ENCODE peak calls at places on chromosomes 11 and 22, in ten cellular contexts. U is neural progenitor cell, F is aorta, X is sigmoid colon, T is transverse colon, M is AG04450, B is hepatocyte, D is small intestine, V is neuronal stem cell, L is esophagus squamous epithelium. O is an unnamed sample.

GRCh38 chr22:37533995-37534394 is 14.8 kb upstream of the CARD10 start:
- DNase-seq in U (no peak), F (no peak), X (no peak), T (no peak), M (peak; percentile 65), B (no peak), D (no peak), V (no peak), L (no peak), O (no peak)

GRCh38 chr11:64358907-64359711 is at the start of gene RPS6KA4:
- DNase-seq in U (peak; percentile 88), F (peak; percentile 72), X (no peak), T (peak; percentile 73), M (no peak), B (peak; percentile 94), D (peak; percentile 74), V (peak; percentile 57), L (no peak), O (peak; percentile 58)

GRCh38 chr11:44849922-44850321 is 100.8 kb downstream of the TP53I11 start:
- DNase-seq in U (no peak), F (no peak), X (no peak), T (no peak), M (no peak), B (no peak), D (no peak), V (no peak), L (no peak), O (no peak)

GRCh38 chr11:37978647-37979046 is 1380.6 kb upstream of the RAG2 start:
- DNase-seq in U (no peak), F (no peak), X (no peak), T (no peak), M (no peak), B (no peak), D (no peak), V (no peak), L (no peak), O (no peak)

GRCh38 chr11:77547863-77548551 is 41.7 kb upstream of the AQP11 start:
- DNase-seq in U (peak; percentile 80), F (no peak), X (no peak), T (peak; percentile 30), M (peak; percentile 50), B (peak; percentile 87), D (peak; percentile 85), V (peak; percentile 56), L (peak; percentile 3), O (peak; percentile 3)

GRCh38 chr11:34957606-34958005 is 41.2 kb downstream of the PDHX start:
- DNase-seq in U (no peak), F (no peak), X (no peak), T (no peak), M (no peak), B (no peak), D (no peak), V (no peak), L (no peak), O (no peak)

GRCh38 chr11:18720811-18721575 is 5.0 kb downstream of the IGSF22 start:
- DNase-seq in U (peak; percentile 94), F (peak; percentile 90), X (peak; percentile 91), T (peak; percentile 87), M (no peak), B (peak; percentile 90), D (peak; percentile 72), V (peak; percentile 80), L (no peak), O (peak; percentile 70)

GRCh38 chr22:41197808-41198585 is 7.1 kb upstream of the L3MBTL2 start:
- DNase-seq in U (peak; percentile 68), F (peak; percentile 62), X (no peak), T (peak; percentile 56), M (no peak), B (peak; percentile 23), D (peak; percentile 51), V (no peak), L (no peak), O (peak; percentile 12)

GRCh38 chr11:15843309-15843857 is 513.0 kb downstream of the SOX6 start:
- DNase-seq in U (peak; percentile 62), F (no peak), X (no peak), T (no peak), M (no peak), B (no peak), D (no peak), V (peak; percentile 43), L (no peak), O (no peak)

GRCh38 chr22:49049691-49050090 is 778.0 kb downstream of the BRD1 start:
- DNase-seq in U (no peak), F (no peak), X (no peak), T (no peak), M (no peak), B (no peak), D (no peak), V (no peak), L (no peak), O (no peak)
- H3K27me3 ChIP-seq in U (no peaks in the 10 kb centered on the region), F (no peaks in the 10 kb centered on the region), X (peaks cover 32% of the 10 kb centered on the region), T (peaks cover 3% of the 10 kb centered on the region), M (no peaks in the 10 kb centered on the region), B (peaks cover 3% of the 10 kb centered on the region), D (no peaks in the 10 kb centered on the region), V (no peaks in the 10 kb centered on the region), L (no peaks in the 10 kb centered on the region), O (no peaks in the 10 kb centered on the region)

DNA sequence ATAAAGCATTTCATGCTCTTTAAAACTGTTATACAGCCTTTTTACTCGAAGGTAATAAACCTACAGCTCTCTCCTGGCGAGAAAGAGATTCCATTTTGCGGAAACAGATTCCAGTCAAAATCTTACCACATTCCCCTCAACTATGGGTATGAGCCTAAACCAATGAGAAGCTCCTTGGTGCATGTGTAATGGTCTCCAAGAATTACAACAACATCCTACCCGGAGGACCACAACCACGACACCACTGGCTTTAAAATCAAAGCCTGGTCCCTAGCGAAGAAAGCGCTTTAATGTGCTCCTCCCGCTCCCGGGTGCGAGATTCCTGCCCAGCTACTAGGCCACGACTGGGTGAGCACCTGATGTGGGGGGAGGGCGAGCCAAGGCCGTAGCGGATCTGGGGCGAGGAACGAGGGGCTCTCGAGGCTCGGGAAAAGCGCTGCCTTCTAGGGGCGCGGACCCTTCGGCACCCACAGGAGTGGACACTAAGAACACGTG is 799 bp downstream of the CELF1 start:
- DNase-seq in U (peak; percentile 48), F (no peak), X (peak; percentile 69), T (no peak), M (no peak), B (peak; percentile 58), D (peak; percentile 33), V (no peak), L (no peak), O (no peak)
- H3K27ac ChIP-seq in U (peak overlapping the region; percentile 80), F (peak overlapping the region; percentile 83), X (peak overlapping the region; percentile 94), T (peak overlapping the region; percentile 95), M (peak overlapping the region; percentile 82), B (peak overlapping the region; percentile 97), D (peak overlapping the region; percentile 97), V (peak overlapping the region; percentile 63), L (peak overlapping the region; percentile 94), O (peak overlapping the region; percentile 78)

GRCh38 chr22:22398530-22399327 is 109.8 kb downstream of the ZNF280B start:
- DNase-seq in U (no peak), F (no peak), X (no peak), T (no peak), M (no peak), B (no peak), D (no peak), V (no peak), L (no peak), O (no peak)

GRCh38 chr22:22397292-22397870 is 111.2 kb downstream of the ZNF280B start:
- DNase-seq in U (peak; percentile 52), F (no peak), X (peak; percentile 80), T (no peak), M (no peak), B (no peak), D (peak; percentile 22), V (no peak), L (no peak), O (no peak)

GRCh38 chr22:22397875-22398524 is 110.5 kb downstream of the ZNF280B start:
- DNase-seq in U (no peak), F (no peak), X (peak; percentile 84), T (no peak), M (no peak), B (no peak), D (no peak), V (no peak), L (no peak), O (no peak)

GRCh38 chr22:22395230-22395629 is 113.3 kb downstream of the ZNF280B start:
- DNase-seq in U (no peak), F (no peak), X (no peak), T (no peak), M (no peak), B (no peak), D (no peak), V (no peak), L (no peak), O (no peak)

DNA sequence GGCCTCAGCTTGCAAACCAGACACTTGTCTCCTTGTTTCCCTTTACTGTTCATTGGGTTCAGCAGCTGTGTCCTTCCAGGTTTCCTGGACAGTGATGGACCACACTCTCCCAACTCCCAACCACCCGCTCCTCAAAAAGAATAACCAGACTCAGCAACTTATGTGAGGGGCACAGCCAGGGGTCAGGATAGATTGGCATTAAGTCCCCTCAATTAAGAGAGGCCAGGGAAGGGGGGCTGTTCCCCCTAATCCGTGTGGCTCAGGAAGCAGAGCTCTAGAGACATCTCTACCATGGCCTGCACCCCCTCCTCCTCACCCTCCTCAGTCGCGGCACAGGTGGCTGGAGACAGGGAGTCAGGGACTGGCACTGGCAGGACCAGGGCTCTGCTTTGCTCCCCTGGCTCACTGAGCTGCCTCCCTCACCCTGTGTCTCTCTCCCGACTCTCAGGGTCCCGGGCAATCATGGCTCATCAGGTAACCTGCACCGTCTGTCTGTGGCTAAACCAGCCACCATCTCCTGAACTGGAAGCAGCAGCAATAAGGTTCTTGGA is 111.7 kb downstream of the ZNF280B start:
- DNase-seq in U (no peak), F (no peak), X (no peak), T (no peak), M (no peak), B (no peak), D (no peak), V (no peak), L (no peak), O (no peak)
- H3K27me3 ChIP-seq in U (peaks cover 100% of the 10 kb centered on the region), F (no peaks in the 10 kb centered on the region), X (no peaks in the 10 kb centered on the region), T (no peaks in the 10 kb centered on the region), M (no peaks in the 10 kb centered on the region), B (peaks cover 8% of the 10 kb centered on the region), D (no peaks in the 10 kb centered on the region), V (no peaks in the 10 kb centered on the region), L (no peaks in the 10 kb centered on the region), O (peaks cover 8% of the 10 kb centered on the region)

GRCh38 chr22:32811788-32812187 is 10.3 kb downstream of the TIMP3 start:
- DNase-seq in U (no peak), F (no peak), X (no peak), T (no peak), M (no peak), B (no peak), D (no peak), V (no peak), L (no peak), O (no peak)

GRCh38 chr22:32808038-32808445 is 6.5 kb downstream of the TIMP3 start:
- DNase-seq in U (no peak), F (no peak), X (no peak), T (no peak), M (no peak), B (no peak), D (peak; percentile 69), V (no peak), L (no peak), O (no peak)

GRCh38 chr22:32814289-32814865 is 12.9 kb downstream of the TIMP3 start:
- DNase-seq in U (no peak), F (no peak), X (no peak), T (no peak), M (no peak), B (no peak), D (no peak), V (no peak), L (no peak), O (no peak)

GRCh38 chr22:32809786-32810185 is 8.3 kb downstream of the TIMP3 start:
- DNase-seq in U (no peak), F (no peak), X (peak; percentile 28), T (no peak), M (no peak), B (no peak), D (no peak), V (no peak), L (no peak), O (no peak)

GRCh38 chr22:32810241-32811133 is 9.0 kb downstream of the TIMP3 start:
- DNase-seq in U (peak; percentile 41), F (no peak), X (peak; percentile 66), T (no peak), M (no peak), B (peak; percentile 50), D (no peak), V (no peak), L (no peak), O (no peak)
- H3K27ac ChIP-seq in U (no peak overlapping the region), F (no peak overlapping the region), X (peak overlapping the region; percentile 19), T (no peak overlapping the region), M (no peak overlapping the region), B (peak overlapping the region; percentile 70), D (no peak overlapping the region), V (no peak overlapping the region), L (peak overlapping the region; percentile 19), O (no peak overlapping the region)

O was measured in CD4-positive, alpha-beta T cell.